ENCODE peak calls at places on chromosomes 2 and 18, in six cellular contexts. R is gastrocnemius medialis; N is psoas muscle; M is heart right ventricle; U is sigmoid colon; A is CD4-positive, alpha-beta T cell. H is an unnamed sample.

GRCh38 chr2:8456149-8457091 is 225.4 kb upstream of the ID2 start:
- DNase-seq in R (no peak), N (no peak), M (no peak), U (peak; percentile 54), A (peak; percentile 36), H (no peak)

GRCh38 chr2:191713837-191714236 is 35.9 kb downstream of the NABP1 start:
- DNase-seq in R (no peak), N (no peak), M (no peak), U (no peak), A (no peak), H (no peak)

GRCh38 chr2:197256771-197257170 is 53.8 kb downstream of the ANKRD44 start:
- DNase-seq in R (no peak), N (no peak), M (no peak), U (no peak), A (no peak), H (no peak)

GRCh38 chr2:190854726-190855125 is 25.9 kb upstream of the GLS start:
- DNase-seq in R (no peak), N (no peak), M (no peak), U (no peak), A (no peak), H (no peak)

GRCh38 chr2:175903384-175903936 is 98.6 kb downstream of the LNPK start:
- DNase-seq in R (no peak), N (no peak), M (no peak), U (no peak), A (no peak), H (no peak)

GRCh38 chr2:239311132-239312040 is 89.4 kb downstream of the HDAC4 start:
- DNase-seq in R (peak; percentile 99), N (peak; percentile 84), M (peak; percentile 16), U (peak; percentile 93), A (no peak), H (peak; percentile 75)

GRCh38 chr2:226190479-226191252 is 609.0 kb downstream of the IRS1 start:
- DNase-seq in R (peak; percentile 11), N (no peak), M (no peak), U (no peak), A (no peak), H (no peak)

GRCh38 chr2:195555971-195556370 is 101.1 kb upstream of the SLC39A10 start:
- DNase-seq in R (no peak), N (no peak), M (no peak), U (no peak), A (no peak), H (no peak)

GRCh38 chr2:240348522-240348921 is 86.9 kb upstream of the GPC1 start:
- DNase-seq in R (peak; percentile 89), N (peak; percentile 61), M (no peak), U (peak; percentile 68), A (no peak), H (no peak)

GRCh38 chr18:75128051-75128605 is 80.8 kb downstream of the PTGR3 start:
- DNase-seq in R (no peak), N (no peak), M (no peak), U (no peak), A (no peak), H (no peak)

GRCh38 chr18:57965246-57965645 is 78.8 kb upstream of the NEDD4L start:
- DNase-seq in R (no peak), N (no peak), M (no peak), U (no peak), A (no peak), H (no peak)

GRCh38 chr2:120729410-120730052 is 6.1 kb upstream of the GLI2 start:
- DNase-seq in R (no peak), N (no peak), M (no peak), U (no peak), A (no peak), H (no peak)

GRCh38 chr2:218289639-218290315 is 2.5 kb downstream of the TMBIM1 start:
- DNase-seq in R (peak; percentile 37), N (no peak), M (no peak), U (no peak), A (no peak), H (no peak)

GRCh38 chr2:10331033-10331701 is 28.5 kb downstream of the HPCAL1 start:
- DNase-seq in R (peak; percentile 57), N (peak; percentile 66), M (peak; percentile 57), U (no peak), A (peak; percentile 72), H (peak; percentile 60)

GRCh38 chr18:37274988-37275590 is 290.5 kb downstream of the CELF4 start:
- DNase-seq in R (no peak), N (no peak), M (no peak), U (no peak), A (no peak), H (no peak)

GRCh38 chr2:190679813-190680591 is 31.1 kb downstream of the NAB1 start:
- DNase-seq in R (peak; percentile 18), N (peak; percentile 33), M (no peak), U (no peak), A (peak; percentile 53), H (peak; percentile 39)

GRCh38 chr18:55322176-55322735 is 265.7 kb downstream of the TCF4 start:
- DNase-seq in R (peak; percentile 90), N (peak; percentile 90), M (peak; percentile 91), U (peak; percentile 96), A (no peak), H (peak; percentile 67)

GRCh38 chr18:80148316-80149199 is 39.5 kb downstream of the ADNP2 start:
- DNase-seq in R (no peak), N (no peak), M (no peak), U (no peak), A (no peak), H (no peak)

GRCh38 chr2:24919977-24920812 is at the start of gene ADCY3:
- DNase-seq in R (no peak), N (peak; percentile 67), M (peak; percentile 35), U (peak; percentile 76), A (peak; percentile 48), H (no peak)

GRCh38 chr2:72538486-72538885 is 287.3 kb downstream of the EXOC6B start:
- DNase-seq in R (no peak), N (no peak), M (no peak), U (no peak), A (no peak), H (no peak)

GRCh38 chr2:68889500-68889899 is 18.3 kb upstream of the BMP10 start:
- DNase-seq in R (no peak), N (no peak), M (no peak), U (no peak), A (no peak), H (no peak)

GRCh38 chr2:19673213-19673791 is 228.5 kb downstream of the TTC32 start:
- DNase-seq in R (no peak), N (no peak), M (peak; percentile 10), U (no peak), A (no peak), H (no peak)

GRCh38 chr18:37944871-37945270 is 379.3 kb upstream of the CELF4 start:
- DNase-seq in R (no peak), N (no peak), M (no peak), U (no peak), A (no peak), H (no peak)

GRCh38 chr18:39772155-39772919 is 2182.7 kb upstream of the PIK3C3 start:
- DNase-seq in R (no peak), N (no peak), M (no peak), U (no peak), A (no peak), H (no peak)

GRCh38 chr2:226970362-226970761 is 134.5 kb downstream of the RHBDD1 start:
- DNase-seq in R (no peak), N (no peak), M (no peak), U (no peak), A (no peak), H (no peak)

DNA sequence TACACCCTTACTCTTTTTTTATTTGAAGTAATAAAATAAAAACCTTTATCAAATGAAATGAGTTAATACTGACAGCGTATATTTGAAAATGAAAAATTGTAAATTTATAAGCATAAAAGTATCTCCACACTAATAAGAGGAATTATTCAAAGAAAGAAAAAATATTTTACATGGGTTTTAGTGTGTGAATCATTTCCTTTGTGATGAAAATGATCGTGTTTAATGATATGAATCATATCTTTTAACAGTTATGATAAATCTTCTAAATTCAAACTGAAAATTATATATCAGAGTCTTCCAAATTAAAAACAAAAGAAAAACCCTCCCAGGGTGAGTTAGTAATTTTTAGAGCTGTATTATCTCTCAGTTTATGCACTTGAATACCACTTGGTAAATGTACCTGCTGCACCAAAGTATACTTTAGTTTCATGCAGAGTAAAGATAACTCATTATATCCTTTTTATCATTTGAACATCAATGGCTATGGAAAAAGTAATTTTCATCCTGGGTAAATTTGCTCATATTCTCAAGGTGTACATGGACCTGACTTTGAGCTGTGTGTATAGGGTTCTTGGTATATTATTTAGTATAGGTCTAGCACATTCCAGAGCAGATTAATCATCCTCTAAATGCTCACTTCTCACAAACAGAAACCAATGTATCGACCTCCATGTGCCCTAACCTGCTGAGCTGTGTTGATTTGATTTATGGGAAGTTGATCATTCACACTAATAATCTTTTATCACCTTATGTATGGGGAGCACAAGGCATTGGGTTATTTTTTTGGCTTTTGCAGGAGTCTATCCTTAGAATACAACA is 98.7 kb upstream of the VWC2L start:
- DNase-seq in R (no peak), N (no peak), M (no peak), U (no peak), A (no peak), H (no peak)
- H3K27ac ChIP-seq in R (no peak overlapping the region), N (no peak overlapping the region), M (no peak overlapping the region), U (no peak overlapping the region), A (no peak overlapping the region), H (no peak overlapping the region)

DNA sequence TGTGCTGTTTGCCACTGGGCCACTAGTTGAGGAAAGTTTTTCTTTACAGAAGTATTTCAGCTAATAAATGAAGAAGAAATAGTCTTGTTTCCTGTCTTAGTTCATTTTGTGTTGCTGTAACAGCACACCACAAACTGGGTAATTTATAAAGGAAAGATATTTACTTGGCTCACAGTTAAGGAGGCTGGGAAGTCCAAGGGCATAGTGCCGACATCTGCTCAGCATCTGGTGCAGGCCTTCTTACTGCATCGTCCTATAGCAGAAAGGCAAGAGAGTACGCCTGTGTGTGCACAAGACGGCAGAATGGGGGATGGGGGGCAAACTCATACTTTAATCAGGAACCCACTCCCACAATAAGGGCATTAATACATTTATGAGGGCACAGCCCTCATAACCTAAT is 88.1 kb downstream of the TCF7L1 start:
- DNase-seq in R (no peak), N (no peak), M (no peak), U (peak; percentile 85), A (no peak), H (no peak)
- TF ChIP-seq CTCF in R (no peak), N (no peak), M (no peak), U (no peak), A (no peak), H (no peak)

GRCh38 chr2:237192881-237193280 is 107.2 kb downstream of the COPS8 start:
- DNase-seq in R (no peak), N (no peak), M (no peak), U (peak; percentile 63), A (no peak), H (peak; percentile 17)
- H3K27ac ChIP-seq in R (no peak overlapping the region), N (no peak overlapping the region), M (no peak overlapping the region), U (no peak overlapping the region), A (no peak overlapping the region), H (no peak overlapping the region)

DNA sequence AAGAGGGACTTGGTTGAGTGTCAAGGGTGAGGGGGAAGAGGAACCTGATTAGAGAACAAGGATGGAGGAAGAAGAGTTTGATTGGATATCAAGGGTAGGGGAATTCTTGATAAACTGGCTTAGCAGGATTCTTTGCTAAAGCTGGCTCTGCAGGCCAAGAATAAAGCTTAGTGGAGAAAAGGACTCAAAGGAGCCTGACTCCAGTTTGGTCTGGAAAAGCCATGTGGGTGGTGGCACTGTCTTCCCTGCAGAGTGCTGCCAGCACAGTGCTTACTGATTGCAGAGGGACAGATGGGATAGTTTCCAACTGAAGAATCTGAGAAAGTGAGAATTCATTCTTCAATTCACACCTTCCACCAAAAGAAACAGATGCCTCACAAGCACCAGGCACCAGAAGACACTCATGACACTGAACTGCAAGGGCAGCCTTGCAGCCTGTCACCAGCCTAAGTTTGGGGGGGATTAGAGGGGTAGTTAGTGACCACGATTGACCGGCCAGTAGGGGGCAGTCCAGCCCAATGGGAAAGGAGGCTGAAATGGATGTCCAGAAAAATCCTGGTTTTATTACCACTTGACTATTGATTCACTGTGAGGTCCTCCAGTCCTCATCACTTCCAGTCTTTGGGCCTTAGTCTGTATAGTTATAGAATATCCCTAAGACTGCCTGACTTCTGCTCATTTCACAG is 334.5 kb downstream of the SMAD2 start:
- DNase-seq in R (no peak), N (no peak), M (no peak), U (no peak), A (no peak), H (no peak)
- TF ChIP-seq CTCF in R (no peak), N (no peak), M (peak; percentile 17), U (no peak), A (no peak), H (no peak)